ENCODE peak calls at places on chromosomes 12 and 14, in seven cellular contexts. G, B, L, H, Q, V and S are unnamed samples.

GRCh38 chr12:116595186-116595585 is 36.0 kb downstream of the MAP1LC3B2 start:
- DNase-seq in G (no peak), B (no peak), L (no peak), H (no peak), Q (no peak), V (no peak), S (no peak)

GRCh38 chr14:103186894-103187586 is 63.8 kb downstream of the TNFAIP2 start:
- DNase-seq in G (no peak), B (peak; percentile 68), L (no peak), H (no peak), Q (no peak), V (no peak), S (no peak)

GRCh38 chr12:89965993-89966392 is 257.4 kb upstream of the ATP2B1 start:
- DNase-seq in G (no peak), B (no peak), L (no peak), H (no peak), Q (no peak), V (no peak), S (no peak)

GRCh38 chr14:56742391-56742790 is 67.9 kb downstream of the OTX2 start:
- DNase-seq in G (no peak), B (no peak), L (no peak), H (no peak), Q (no peak), V (no peak), S (no peak)

GRCh38 chr14:68361231-68361630 is 431.6 kb downstream of the ZFP36L1 start:
- DNase-seq in G (no peak), B (no peak), L (no peak), H (no peak), Q (no peak), V (no peak), S (no peak)

GRCh38 chr14:49367696-49368095 is 218.5 kb downstream of the RPS29 start:
- DNase-seq in G (no peak), B (no peak), L (no peak), H (peak; percentile 3), Q (no peak), V (no peak), S (no peak)

GRCh38 chr14:68724914-68725313 is 68.0 kb downstream of the ZFP36L1 start:
- DNase-seq in G (no peak), B (no peak), L (no peak), H (no peak), Q (no peak), V (no peak), S (no peak)

GRCh38 chr14:99716850-99717681 is 33.0 kb downstream of the CYP46A1 start:
- DNase-seq in G (no peak), B (no peak), L (no peak), H (no peak), Q (no peak), V (no peak), S (no peak)

GRCh38 chr14:100725587-100726387 is 905 bp upstream of the DLK1 start:
- DNase-seq in G (no peak), B (no peak), L (no peak), H (no peak), Q (no peak), V (no peak), S (no peak)

GRCh38 chr12:19440916-19441315 is 1.6 kb downstream of the AEBP2 start:
- DNase-seq in G (no peak), B (no peak), L (no peak), H (no peak), Q (no peak), V (no peak), S (no peak)

GRCh38 chr12:11499802-11500201 is 104.4 kb upstream of the PRB2 start:
- DNase-seq in G (no peak), B (no peak), L (no peak), H (no peak), Q (no peak), V (no peak), S (no peak)

GRCh38 chr12:87670448-87670847 is 358.8 kb downstream of the C12orf50 start:
- DNase-seq in G (no peak), B (no peak), L (no peak), H (no peak), Q (no peak), V (no peak), S (no peak)

GRCh38 chr12:121767525-121768016 is 25.9 kb downstream of the RHOF start:
- DNase-seq in G (no peak), B (no peak), L (no peak), H (no peak), Q (no peak), V (no peak), S (no peak)

GRCh38 chr12:79444089-79444488 is 246.7 kb downstream of the PAWR start:
- DNase-seq in G (no peak), B (no peak), L (no peak), H (no peak), Q (no peak), V (no peak), S (no peak)

GRCh38 chr12:109085590-109085989 is 7.7 kb downstream of the ALKBH2 start:
- DNase-seq in G (no peak), B (no peak), L (no peak), H (no peak), Q (no peak), V (no peak), S (no peak)

GRCh38 chr14:92496458-92496857 is 17.1 kb upstream of the RIN3 start:
- DNase-seq in G (no peak), B (no peak), L (no peak), H (no peak), Q (no peak), V (no peak), S (no peak)

GRCh38 chr12:41334390-41334789 is 146.3 kb downstream of the PDZRN4 start:
- DNase-seq in G (no peak), B (no peak), L (no peak), H (no peak), Q (no peak), V (no peak), S (no peak)

GRCh38 chr12:113194971-113195391 is 9.5 kb downstream of the RITA1 start:
- DNase-seq in G (no peak), B (no peak), L (no peak), H (no peak), Q (no peak), V (no peak), S (no peak)

GRCh38 chr12:112294793-112295192 is 87.4 kb downstream of the HECTD4 start:
- DNase-seq in G (no peak), B (no peak), L (no peak), H (no peak), Q (no peak), V (peak; percentile 15), S (no peak)

GRCh38 chr12:42426733-42427132 is 100.8 kb downstream of the PPHLN1 start:
- DNase-seq in G (no peak), B (no peak), L (no peak), H (no peak), Q (peak; percentile 25), V (peak; percentile 49), S (no peak)
- TF ChIP-seq POLR2AphosphoS5 in G (no peak), B (no peak), L (no peak), H (no peak), Q (no peak), V (no peak), S (no peak)

GRCh38 chr12:101935769-101936741 is 58.7 kb downstream of the DRAM1 start:
- DNase-seq in G (no peak), B (peak; percentile 24), L (peak; percentile 86), H (peak; percentile 94), Q (no peak), V (no peak), S (peak; percentile 52)
- TF ChIP-seq POLR2AphosphoS5 in G (no peak), B (no peak), L (no peak), H (peak; percentile 95), Q (no peak), V (no peak), S (no peak)

GRCh38 chr12:101769865-101770264 is 30.6 kb upstream of the SYCP3 start:
- DNase-seq in G (no peak), B (no peak), L (no peak), H (no peak), Q (no peak), V (no peak), S (no peak)

GRCh38 chr12:101775814-101776213 is 36.6 kb upstream of the SYCP3 start:
- DNase-seq in G (no peak), B (no peak), L (no peak), H (no peak), Q (no peak), V (no peak), S (no peak)

GRCh38 chr12:101773560-101774206 is 34.4 kb upstream of the SYCP3 start:
- DNase-seq in G (peak; percentile 70), B (peak; percentile 69), L (peak; percentile 73), H (peak; percentile 41), Q (peak; percentile 47), V (peak; percentile 44), S (peak; percentile 55)

GRCh38 chr12:101768781-101769180 is 29.5 kb upstream of the SYCP3 start:
- DNase-seq in G (no peak), B (no peak), L (no peak), H (no peak), Q (no peak), V (no peak), S (no peak)

DNA sequence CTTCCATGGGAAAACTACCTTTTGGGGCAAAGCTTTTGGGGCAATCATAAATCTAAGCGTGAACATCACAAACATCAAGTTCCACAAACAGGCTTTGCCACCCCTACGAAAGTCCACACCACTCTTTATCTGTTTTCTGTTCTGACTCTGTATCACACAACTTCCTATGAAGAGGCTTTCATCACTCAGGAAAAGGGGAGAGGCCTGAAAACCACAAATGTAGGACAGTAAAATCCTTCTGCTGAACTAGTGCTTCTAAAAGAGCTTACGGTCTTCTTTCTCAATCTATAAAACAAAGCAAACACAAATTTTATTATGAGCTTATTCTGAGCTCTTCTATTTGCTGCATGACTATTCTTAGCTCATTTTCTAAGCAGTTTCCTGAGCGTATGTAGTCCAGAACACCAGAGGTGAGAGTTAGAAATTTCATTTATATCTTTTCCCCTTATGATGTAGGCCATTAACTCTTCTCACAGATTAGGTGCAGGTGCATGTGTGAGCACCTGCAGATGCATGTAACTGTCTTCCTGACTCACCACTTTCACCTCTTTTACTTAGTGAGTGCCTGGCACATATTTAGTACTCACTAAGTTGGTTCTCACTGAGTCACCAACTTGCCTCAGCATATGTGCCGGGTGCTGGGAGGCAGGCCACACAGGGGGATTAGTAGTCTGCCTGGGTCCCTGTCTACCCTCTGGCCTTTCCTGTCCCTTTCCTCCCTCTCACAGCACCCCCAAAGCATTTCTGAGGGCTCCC is 32.9 kb upstream of the SYCP3 start:
- DNase-seq in G (no peak), B (no peak), L (no peak), H (no peak), Q (no peak), V (no peak), S (no peak)
- TF ChIP-seq POLR2AphosphoS5 in G (no peak), B (no peak), L (no peak), H (no peak), Q (no peak), V (no peak), S (no peak)

DNA sequence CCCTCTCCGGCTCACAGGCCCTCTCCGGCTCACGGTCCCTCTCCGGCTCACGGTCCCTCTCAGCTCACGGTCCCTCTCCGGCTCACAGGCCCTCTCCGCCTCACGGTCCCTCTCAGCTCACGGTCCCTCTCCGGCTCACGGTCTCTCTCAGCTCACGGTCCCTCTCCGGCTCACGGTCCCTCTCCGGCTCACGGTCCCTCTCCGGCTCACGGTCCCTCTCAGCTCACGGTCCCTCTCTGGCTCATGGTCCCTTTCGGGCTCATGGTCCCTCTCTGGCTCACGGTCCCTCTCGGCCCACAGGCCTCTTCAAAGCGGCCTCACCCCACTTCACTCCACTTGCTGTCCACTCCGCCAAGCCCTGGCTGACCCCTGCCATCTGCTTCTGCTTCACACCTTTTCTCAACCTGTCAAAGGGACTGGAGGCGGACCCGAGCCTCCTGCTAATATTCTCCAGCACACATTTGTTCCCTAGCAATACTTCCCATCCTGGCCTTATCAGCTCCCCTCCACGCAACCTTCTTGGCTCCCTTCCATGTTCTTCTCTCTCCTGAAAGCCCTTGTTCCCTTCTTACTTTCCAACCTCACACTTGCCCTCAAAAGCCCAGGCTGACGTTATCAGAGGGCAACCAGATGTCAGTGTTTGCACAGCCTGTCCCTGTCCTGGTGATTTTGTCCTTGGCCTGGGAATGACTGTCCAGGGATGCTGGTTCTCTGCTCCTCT is 176.7 kb downstream of the CALM1 start:
- DNase-seq in G (no peak), B (no peak), L (no peak), H (no peak), Q (no peak), V (no peak), S (no peak)
- TF ChIP-seq POLR2AphosphoS5 in G (no peak), B (no peak), L (no peak), H (no peak), Q (no peak), V (no peak), S (no peak)